ENCODE peak calls at places on chromosomes 12 and 14, in four cellular contexts. X is stomach, R is cardiac muscle cell, J is endodermal cell. B is an unnamed sample. For H3K4me1, the result is how much of the 10 kb centered on the place peaks cover.

GRCh38 chr14:65035049-65035448 is 48.4 kb downstream of the FNTB start:
- DNase-seq in X (peak), R (no peak), J (no peak), B (no peak)

GRCh38 chr12:87280356-87280755 is 748.8 kb downstream of the C12orf50 start:
- DNase-seq in X (no peak), R (no peak), J (no peak), B (no peak)

GRCh38 chr12:95802482-95803264 is 12.1 kb upstream of the NTN4 start:
- DNase-seq in X (no peak), R (no peak), J (no peak), B (peak)

GRCh38 chr12:69836015-69836414 is 11.0 kb downstream of the MYRFL start:
- DNase-seq in X (no peak), R (no peak), J (no peak), B (no peak)

GRCh38 chr12:47408171-47408871 is 297.5 kb downstream of the RPAP3 start:
- DNase-seq in X (no peak), R (no peak), J (peak), B (peak)

GRCh38 chr14:71372411-71372838 is 465.2 kb downstream of the PCNX1 start:
- DNase-seq in X (no peak), R (no peak), J (no peak), B (peak)

GRCh38 chr14:93715279-93715927 is 72.9 kb downstream of the PRIMA1 start:
- DNase-seq in X (no peak), R (no peak), J (peak), B (no peak)

GRCh38 chr12:98895086-98895651 is 250.1 kb downstream of the APAF1 start:
- DNase-seq in X (no peak), R (peak), J (peak), B (no peak)

GRCh38 chr14:85415015-85415712 is 114.8 kb upstream of the FLRT2 start:
- DNase-seq in X (no peak), R (no peak), J (peak), B (peak)

GRCh38 chr12:124842800-124843510 is 20.7 kb downstream of the SCARB1 start:
- DNase-seq in X (no peak), R (no peak), J (no peak), B (no peak)

GRCh38 chr14:85487215-85487614 is 42.7 kb upstream of the FLRT2 start:
- DNase-seq in X (no peak), R (no peak), J (no peak), B (no peak)

GRCh38 chr12:131126662-131127173 is 173.0 kb downstream of the ADGRD1 start:
- DNase-seq in X (no peak), R (no peak), J (no peak), B (no peak)

GRCh38 chr12:132600048-132601032 is 10.0 kb downstream of the LRCOL1 start:
- DNase-seq in X (peak), R (peak), J (peak), B (peak)

GRCh38 chr14:59425322-59425945 is 39.7 kb downstream of the GPR135 start:
- DNase-seq in X (no peak), R (no peak), J (no peak), B (no peak)

GRCh38 chr12:23536293-23536692 is 413.2 kb downstream of the SOX5 start:
- DNase-seq in X (no peak), R (no peak), J (no peak), B (no peak)

GRCh38 chr12:105378821-105379400 is 48.4 kb downstream of the C12orf75 start:
- DNase-seq in X (no peak), R (peak), J (peak), B (no peak)

GRCh38 chr14:91568626-91569025 is 58.5 kb upstream of the PPP4R3A start:
- DNase-seq in X (no peak), R (no peak), J (no peak), B (peak)

GRCh38 chr14:26596722-26597030 is 1.2 kb downstream of the NOVA1 start:
- DNase-seq in X (no peak), R (peak), J (peak), B (no peak)

GRCh38 chr14:34029921-34030334 is 79.1 kb upstream of the EGLN3 start:
- DNase-seq in X (peak), R (no peak), J (peak), B (no peak)

GRCh38 chr12:1605129-1606020 is 11.0 kb upstream of the FBXL14 start:
- DNase-seq in X (peak), R (peak), J (peak), B (peak)

GRCh38 chr12:32302218-32302826 is 97.0 kb upstream of the FGD4 start:
- DNase-seq in X (no peak), R (peak), J (peak), B (no peak)

GRCh38 chr12:12807970-12808702 is 5.0 kb upstream of the DDX47 start:
- DNase-seq in X (peak), R (no peak), J (no peak), B (no peak)

GRCh38 chr14:92945959-92946846 is 23.3 kb downstream of the CHGA start:
- DNase-seq in X (peak), R (no peak), J (no peak), B (no peak)

GRCh38 chr14:32588448-32589320 is 259.6 kb downstream of the AKAP6 start:
- DNase-seq in X (no peak), R (peak), J (peak), B (no peak)

GRCh38 chr14:35730871-35731270 is 78.2 kb downstream of the RALGAPA1 start:
- DNase-seq in X (no peak), R (no peak), J (no peak), B (no peak)

GRCh38 chr12:31323466-31324115 is 2.4 kb downstream of the SINHCAF start:
- DNase-seq in X (peak), R (no peak), J (no peak), B (peak)

GRCh38 chr14:104561661-104562495 is 17.7 kb upstream of the C14orf180 start:
- DNase-seq in X (no peak), R (no peak), J (no peak), B (no peak)

GRCh38 chr12:2980630-2981029 is 21.4 kb downstream of the TEAD4 start:
- DNase-seq in X (no peak), R (no peak), J (no peak), B (no peak)

GRCh38 chr12:52788111-52788875 is 7.6 kb downstream of the KRT3 start:
- DNase-seq in X (no peak), R (no peak), J (no peak), B (no peak)

DNA sequence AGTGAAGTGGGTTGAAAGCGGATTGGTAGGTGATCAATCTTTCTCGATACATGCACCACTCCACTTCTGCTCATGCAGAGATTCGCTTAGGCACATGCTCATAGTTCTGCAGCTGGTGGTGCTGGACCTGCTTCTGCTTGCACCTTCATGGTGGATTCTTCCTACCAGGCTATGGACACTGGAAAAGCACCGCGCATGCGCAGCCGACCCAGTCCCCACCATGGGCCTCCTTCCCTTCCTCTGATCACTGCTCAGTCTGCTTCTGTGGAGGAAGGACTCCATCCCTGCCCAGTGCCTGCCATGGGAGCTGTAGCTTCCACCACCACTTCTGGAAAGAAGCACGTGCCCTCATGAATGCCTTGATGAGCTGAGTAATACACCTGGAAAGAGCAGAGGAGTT is 61.8 kb upstream of the PTPRQ start:
- DNase-seq in X (no peak), R (no peak), J (no peak), B (no peak)
- TF ChIP-seq CTCF in X (no peak), R (no peak), J (no peak), B (no peak)

GRCh38 chr12:14260011-14260993 is 105.2 kb upstream of the ATF7IP start:
- DNase-seq in X (peak), R (peak), J (peak), B (peak)

GRCh38 chr12:14259481-14260010 is 105.9 kb upstream of the ATF7IP start:
- DNase-seq in X (no peak), R (no peak), J (no peak), B (no peak)

GRCh38 chr12:14262771-14263511 is 102.5 kb upstream of the ATF7IP start:
- DNase-seq in X (no peak), R (no peak), J (no peak), B (no peak)

GRCh38 chr12:14261861-14262260 is 103.6 kb upstream of the ATF7IP start:
- DNase-seq in X (no peak), R (no peak), J (no peak), B (no peak)

DNA sequence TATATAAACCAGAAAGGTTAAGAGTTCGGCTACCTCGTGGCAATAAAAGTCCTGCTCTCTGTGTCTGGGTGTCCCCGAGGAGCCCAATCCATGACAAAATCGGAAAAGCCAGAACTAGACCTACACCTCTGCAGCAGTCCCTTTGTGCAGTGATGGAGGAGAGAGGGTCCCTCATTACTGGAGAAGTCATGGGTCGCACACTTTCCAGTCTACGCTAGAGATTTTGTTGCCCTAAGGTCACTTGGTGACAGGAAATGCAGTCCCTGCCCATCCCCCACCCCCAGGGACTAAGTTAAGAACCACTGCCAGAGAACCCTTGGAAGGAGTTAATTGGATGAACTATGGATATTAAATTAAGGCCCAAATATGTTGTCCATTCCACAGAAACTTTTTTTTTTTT is 104.4 kb upstream of the ATF7IP start:
- DNase-seq in X (no peak), R (no peak), J (peak), B (no peak)
- H3K4me1 ChIP-seq in X (under half), R (under half), J (under half), B (under half)

GRCh38 chr14:23562822-23563472 is 4.6 kb downstream of the AP1G2 start:
- DNase-seq in X (peak), R (peak), J (peak), B (peak)
- TF ChIP-seq CTCF in X (peak), R (peak), J (peak), B (peak)

DNA sequence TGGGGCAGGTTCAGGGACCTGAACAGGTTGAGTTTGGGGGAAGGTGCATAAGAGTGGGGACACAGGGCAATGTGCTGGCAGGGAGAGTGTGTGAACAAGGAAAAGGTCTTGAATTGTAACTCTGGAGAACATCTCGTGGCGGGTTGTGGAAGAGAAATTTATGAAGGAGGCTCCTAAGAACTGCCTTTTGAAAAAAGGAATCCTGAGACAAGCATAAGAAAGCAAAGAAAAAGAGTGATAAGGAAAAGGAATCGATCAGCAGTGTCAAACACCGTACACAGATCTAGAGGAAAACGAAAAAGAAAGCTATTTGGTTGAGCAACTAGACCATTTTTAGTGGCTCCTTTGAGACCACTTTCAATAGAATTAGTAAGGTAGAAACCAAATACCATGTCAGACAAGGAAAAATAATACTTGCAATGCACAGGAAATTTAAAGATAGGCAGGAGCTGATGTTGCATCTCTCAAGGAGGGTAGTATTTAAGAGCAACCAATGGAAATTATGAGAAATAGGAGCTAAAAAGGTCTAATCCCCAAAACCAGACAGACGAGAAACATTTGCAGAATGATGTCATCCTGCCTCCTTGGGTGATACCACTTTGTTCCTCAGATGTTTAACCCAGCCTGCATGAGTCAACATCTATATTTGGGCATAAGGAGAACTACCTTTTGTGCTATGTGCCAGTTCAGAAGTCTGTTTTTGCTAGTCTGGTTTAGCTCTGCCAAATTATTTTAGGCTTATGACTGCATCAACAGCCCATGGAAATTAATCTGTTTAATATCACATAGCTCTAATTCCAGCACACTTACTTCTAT is 64.5 kb upstream of the STK38L start:
- DNase-seq in X (no peak), R (no peak), J (no peak), B (no peak)
- H3K4me1 ChIP-seq in X (under half), R (under half), J (under half), B (under half)

B was measured in Caco-2.